ENCODE peak calls at places on chromosome 3, in eight cellular contexts. Y, R, J, V, D, I, P and H are unnamed samples.
A peak's percentile ranks its signal among the peaks of the same experiment; 100 is the strongest.

GRCh38 chr3:149663966-149664365 is 6.1 kb upstream of the WWTR1 start:
- DNase-seq in R (no peak), I (no peak), D (no peak), J (no peak), Y (no peak), P (no peak), V (no peak), H (no peak)

GRCh38 chr3:152193673-152194267 is 75.0 kb upstream of the MBNL1 start:
- DNase-seq in I (no peak), P (no peak), J (no peak), Y (no peak), D (no peak), V (no peak), R (no peak), H (no peak)

GRCh38 chr3:12891985-12892839 is 50.8 kb upstream of the RPL32 start:
- DNase-seq in I (no peak), D (peak; percentile 17), P (peak; percentile 56), V (peak; percentile 28), J (peak; percentile 25), Y (peak; percentile 10), R (no peak), H (peak; percentile 47)

GRCh38 chr3:128489860-128490649 is 2.9 kb downstream of the GATA2 start:
- DNase-seq in J (no peak), R (no peak), I (no peak), P (no peak), D (no peak), V (no peak), Y (no peak), H (no peak)

GRCh38 chr3:101010316-101010715 is 17.1 kb upstream of the ABI3BP start:
- DNase-seq in I (no peak), Y (peak; percentile 47), J (no peak), D (no peak), V (no peak), R (no peak), P (peak; percentile 50), H (no peak)

GRCh38 chr3:101611023-101611422 is 37.0 kb downstream of the PCNP start:
- DNase-seq in D (no peak), Y (no peak), V (no peak), P (no peak), I (no peak), R (no peak), J (no peak), H (no peak)

GRCh38 chr3:17489139-17489538 is 253.3 kb downstream of the TBC1D5 start:
- DNase-seq in V (no peak), Y (no peak), P (peak; percentile 40), R (no peak), J (no peak), I (no peak), D (no peak), H (no peak)

GRCh38 chr3:120153294-120153693 is 59.0 kb upstream of the GSK3B start:
- DNase-seq in Y (peak; percentile 66), V (no peak), P (peak; percentile 80), D (no peak), R (no peak), I (no peak), J (no peak), H (peak; percentile 35)

GRCh38 chr3:88410259-88410658 is 260.5 kb downstream of the C3orf38 start:
- DNase-seq in J (no peak), Y (no peak), D (no peak), P (no peak), R (no peak), I (no peak), V (no peak), H (no peak)

GRCh38 chr3:126147147-126147931 is 33.0 kb downstream of the ALDH1L1 start:
- DNase-seq in Y (no peak), D (no peak), J (no peak), R (no peak), I (no peak), P (no peak), V (no peak), H (no peak)

GRCh38 chr3:100875239-100875638 is 118.0 kb downstream of the ABI3BP start:
- DNase-seq in V (no peak), I (no peak), P (peak; percentile 87), J (no peak), Y (no peak), R (no peak), D (no peak), H (peak; percentile 59)

GRCh38 chr3:11954312-11954934 is 49.8 kb upstream of the SYN2 start:
- DNase-seq in V (no peak), D (no peak), P (no peak), I (no peak), R (no peak), J (no peak), Y (no peak), H (no peak)

GRCh38 chr3:36786921-36787890 is 22.9 kb upstream of the DCLK3 start:
- DNase-seq in Y (no peak), D (no peak), R (no peak), I (peak; percentile 70), V (no peak), J (no peak), P (no peak), H (no peak)

GRCh38 chr3:69907554-69907953 is 92.0 kb upstream of the SAMMSON start:
- DNase-seq in D (no peak), V (no peak), R (no peak), J (no peak), P (no peak), I (no peak), Y (no peak), H (no peak)

GRCh38 chr3:5002174-5002870 is 23.1 kb downstream of the BHLHE40 start:
- DNase-seq in Y (no peak), P (no peak), D (no peak), R (peak; percentile 61), J (no peak), V (no peak), I (no peak), H (no peak)

GRCh38 chr3:60603860-60604259 is 647.4 kb downstream of the FHIT start:
- DNase-seq in D (no peak), J (no peak), Y (no peak), P (no peak), I (no peak), V (no peak), R (no peak), H (no peak)

GRCh38 chr3:185175370-185175987 is 22.6 kb upstream of the C3orf70 start:
- DNase-seq in P (peak; percentile 5), V (no peak), J (peak; percentile 78), Y (no peak), D (no peak), I (peak; percentile 53), R (no peak), H (no peak)

GRCh38 chr3:128710816-128711433 is 15.1 kb upstream of the RAB7A start:
- DNase-seq in J (no peak), R (no peak), Y (no peak), V (no peak), P (no peak), D (no peak), I (no peak), H (no peak)

GRCh38 chr3:33202581-33203457 is 15.8 kb downstream of the SUSD5 start:
- DNase-seq in P (no peak), D (no peak), I (no peak), Y (no peak), V (no peak), J (no peak), R (no peak), H (no peak)